ENCODE peak calls at places on chromosome 1, in seven cellular contexts. E, R, U, C, F, B and X are unnamed samples. For H3K4me1, the result is how much of the 10 kb centered on the place peaks cover.

GRCh38 chr1:36212782-36213181 is 11.5 kb upstream of the THRAP3 start:
- DNase-seq in E (no peak), R (no peak), U (no peak), C (no peak), F (no peak), B (peak), X (peak)

GRCh38 chr1:240122639-240123604 is 31.2 kb downstream of the FMN2 start:
- DNase-seq in E (peak), R (no peak), U (peak), C (no peak), F (peak), B (no peak), X (no peak)

GRCh38 chr1:221098462-221099406 is 219.5 kb downstream of the HLX start:
- DNase-seq in E (no peak), R (no peak), U (no peak), C (peak), F (no peak), B (no peak), X (peak)

GRCh38 chr1:66367369-66367768 is 166.6 kb upstream of the SGIP1 start:
- DNase-seq in E (no peak), R (no peak), U (no peak), C (no peak), F (no peak), B (no peak), X (no peak)

GRCh38 chr1:4977701-4978100 is 323.3 kb downstream of the AJAP1 start:
- DNase-seq in E (no peak), R (no peak), U (no peak), C (no peak), F (no peak), B (no peak), X (no peak)

GRCh38 chr1:48493970-48494769 is 22.2 kb upstream of the SPATA6 start:
- DNase-seq in E (no peak), R (no peak), U (peak), C (peak), F (peak), B (no peak), X (peak)

GRCh38 chr1:32894019-32894600 is 7.1 kb downstream of the TMEM54 start:
- DNase-seq in E (peak), R (no peak), U (no peak), C (no peak), F (peak), B (no peak), X (no peak)

GRCh38 chr1:2417083-2417832 is 4.9 kb upstream of the PEX10 start:
- DNase-seq in E (no peak), R (no peak), U (no peak), C (no peak), F (no peak), B (no peak), X (no peak)

DNA sequence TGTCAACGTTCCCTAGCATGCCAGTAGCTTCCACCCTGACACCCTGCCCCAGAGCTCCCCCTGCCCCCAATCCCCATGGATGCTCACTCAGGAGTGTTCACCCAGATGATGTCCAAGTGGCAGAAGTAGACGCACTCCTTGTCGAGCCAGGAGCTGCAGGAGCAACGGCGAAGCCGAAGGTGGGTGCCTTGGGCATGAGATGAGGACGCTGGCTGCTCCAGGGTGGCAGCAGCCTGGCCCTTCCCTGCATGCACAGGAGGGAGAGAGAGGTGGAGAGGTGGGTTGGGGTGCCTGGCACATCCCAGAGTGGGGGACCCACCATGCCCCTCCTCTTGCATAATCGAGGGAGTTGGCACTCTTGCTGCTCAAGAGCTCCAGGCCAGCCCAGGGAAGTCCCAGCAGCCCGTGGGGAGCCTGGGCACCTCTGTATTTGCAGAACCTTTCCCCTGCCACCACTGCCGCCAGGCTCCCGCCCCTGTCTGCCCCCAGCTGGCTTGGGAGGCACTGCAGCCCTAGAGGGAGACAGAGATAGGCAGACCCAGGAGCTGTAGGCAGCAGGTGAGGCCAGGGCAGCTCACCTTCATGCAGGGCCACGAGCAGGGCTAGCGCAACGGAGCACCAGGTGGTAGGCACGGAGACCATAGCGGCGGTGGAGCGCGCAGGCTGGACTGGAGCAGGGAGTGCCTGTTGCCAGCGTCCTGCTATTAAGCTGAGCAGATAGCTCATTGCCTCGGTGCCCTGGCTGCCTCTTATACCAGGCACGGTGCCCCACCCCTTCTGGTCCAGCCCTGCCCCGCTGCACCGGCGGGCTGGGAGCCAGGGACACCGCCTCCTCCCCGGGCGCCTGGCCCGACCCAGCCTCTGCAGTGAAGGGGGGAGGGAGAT is at the start of gene EDN2:
- DNase-seq in E (peak), R (no peak), U (no peak), C (peak), F (peak), B (no peak), X (peak)
- TF ChIP-seq EZH2phosphoT487 in E (no peak), R (no peak), U (no peak), C (no peak), F (no peak), B (no peak), X (no peak)

GRCh38 chr1:12458571-12458970 is 159.4 kb downstream of the DHRS3 start:
- DNase-seq in E (no peak), R (no peak), U (no peak), C (peak), F (no peak), B (no peak), X (peak)
- H3K27ac ChIP-seq in E (no peak), R (no peak), U (no peak), C (no peak), F (no peak), B (no peak), X (peak)

DNA sequence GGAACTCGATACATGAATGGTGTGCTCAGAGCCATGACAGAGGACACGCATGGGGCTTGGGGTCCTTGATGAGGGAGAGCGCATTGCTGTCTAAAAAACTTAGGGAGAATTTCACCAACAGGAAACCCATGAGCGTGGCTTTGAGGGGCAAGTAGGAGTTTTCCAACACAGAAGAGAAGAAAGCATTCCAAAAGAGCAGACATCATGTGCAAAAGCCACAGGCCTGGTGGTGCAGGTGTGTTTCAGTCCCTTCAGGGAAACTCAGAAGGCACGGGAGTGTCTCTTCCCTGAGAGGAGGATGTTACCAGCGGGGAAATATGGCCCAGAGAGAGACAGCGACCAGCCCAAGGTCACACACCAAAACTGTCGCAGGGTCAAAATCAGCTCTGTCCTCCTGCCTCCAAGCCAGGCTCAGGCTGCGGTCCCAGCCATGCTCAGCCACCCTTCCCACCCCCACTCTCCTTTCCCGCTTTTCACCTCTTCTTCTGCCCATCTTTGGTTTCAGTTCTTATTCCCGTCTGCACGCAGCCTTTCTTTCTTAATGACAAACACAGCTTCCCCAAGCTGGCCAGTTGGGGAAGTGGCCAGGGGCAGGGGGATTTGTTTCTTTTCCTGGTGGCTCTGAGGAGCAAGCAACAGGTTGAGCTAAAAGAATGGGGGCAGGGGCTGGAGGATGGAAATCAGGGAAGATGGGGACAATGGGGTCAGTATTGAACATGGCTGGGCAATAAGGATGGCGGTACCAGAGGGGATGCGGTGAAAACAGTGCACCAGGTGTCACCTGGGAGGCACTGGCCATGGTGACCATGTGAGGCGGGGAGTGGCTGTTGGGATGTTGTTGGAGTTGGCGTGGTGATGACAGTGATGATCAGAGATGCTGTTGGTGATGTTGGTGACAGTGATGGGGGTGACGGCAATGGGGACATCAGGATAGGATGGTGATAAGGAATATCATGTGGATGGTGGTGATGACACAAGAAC is 10.3 kb downstream of the LAPTM5 start:
- DNase-seq in E (no peak), R (no peak), U (no peak), C (no peak), F (no peak), B (no peak), X (no peak)
- H3K4me1 ChIP-seq in E (under half), R (under half), U (under half), C (under half), F (under half), B (half or more), X (under half)

GRCh38 chr1:8945568-8945967 is at the start of gene CA6:
- DNase-seq in E (no peak), R (no peak), U (no peak), C (no peak), F (no peak), B (no peak), X (no peak)

GRCh38 chr1:8950309-8950708 is 4.6 kb downstream of the CA6 start:
- DNase-seq in E (no peak), R (no peak), U (no peak), C (no peak), F (no peak), B (no peak), X (no peak)

GRCh38 chr1:8944006-8944405 is 1.7 kb upstream of the CA6 start:
- DNase-seq in E (peak), R (no peak), U (no peak), C (no peak), F (no peak), B (no peak), X (no peak)

GRCh38 chr1:8943516-8943896 is 2.2 kb upstream of the CA6 start:
- DNase-seq in E (peak), R (no peak), U (no peak), C (no peak), F (peak), B (no peak), X (no peak)

GRCh38 chr1:8947127-8947691 is 1.5 kb downstream of the CA6 start:
- DNase-seq in E (no peak), R (no peak), U (no peak), C (no peak), F (no peak), B (peak), X (no peak)
- TF ChIP-seq EZH2phosphoT487 in E (no peak), R (no peak), U (no peak), C (no peak), F (no peak), B (no peak), X (no peak)

GRCh38 chr1:26829214-26829911 is 2.9 kb downstream of the ZDHHC18 start:
- DNase-seq in E (peak), R (no peak), U (no peak), C (no peak), F (no peak), B (no peak), X (no peak)
- H3K27ac ChIP-seq in E (no peak), R (no peak), U (no peak), C (no peak), F (no peak), B (no peak), X (no peak)

GRCh38 chr1:226719596-226720386 is 19.3 kb downstream of the ITPKB start:
- DNase-seq in E (peak), R (no peak), U (no peak), C (no peak), F (no peak), B (no peak), X (no peak)
- H3K4me1 ChIP-seq in E (under half), R (under half), U (under half), C (under half), F (under half), B (half or more), X (under half)

GRCh38 chr1:192167941-192168685 is 9.9 kb downstream of the RGS18 start:
- DNase-seq in E (no peak), R (no peak), U (no peak), C (no peak), F (no peak), B (no peak), X (no peak)
- TF ChIP-seq EZH2phosphoT487 in E (no peak), R (no peak), U (no peak), C (no peak), F (no peak), B (no peak), X (no peak)

DNA sequence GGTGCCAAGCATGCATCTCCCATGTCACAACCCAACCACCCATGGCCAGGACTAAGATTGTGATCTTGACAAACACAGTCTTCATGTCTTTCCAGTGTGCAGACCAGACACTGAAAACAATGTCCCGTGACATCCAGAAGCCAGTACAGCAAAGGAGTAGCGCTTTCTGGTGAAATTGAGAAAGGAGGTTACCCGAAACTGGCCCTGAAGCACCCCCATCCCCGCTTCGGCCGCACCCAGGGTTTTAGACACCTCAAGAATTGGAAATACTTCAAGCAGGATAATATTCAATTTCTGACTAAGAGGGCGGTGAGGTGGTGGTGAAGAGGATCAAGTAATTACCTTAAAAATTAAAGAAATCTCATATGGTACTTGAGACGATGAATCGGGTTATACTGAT is 10.6 kb upstream of the S100A8 start:
- DNase-seq in E (no peak), R (no peak), U (no peak), C (no peak), F (no peak), B (no peak), X (no peak)
- H3K27ac ChIP-seq in E (no peak), R (no peak), U (no peak), C (no peak), F (no peak), B (no peak), X (no peak)